ENCODE peak calls at places on chromosomes 6 and 20, in five cellular contexts. R is lower leg skin; V is progenitor cell of endocrine pancreas; H is fibroblast of mammary gland; Z is stimulated activated naive CD4-positive, alpha-beta T cell. G is an unnamed sample.

GRCh38 chr6:49551126-49551865 is 828 bp downstream of the C6orf141 start:
- DNase-seq in R (no peak), V (peak; percentile 16), H (no peak), Z (no peak), G (no peak)

GRCh38 chr6:104682722-104683643 is 176.7 kb downstream of the HACE1 start:
- DNase-seq in R (no peak), V (peak; percentile 18), H (peak; percentile 53), Z (peak; percentile 48), G (no peak)

GRCh38 chr6:157251565-157252247 is 71.6 kb downstream of the TMEM242 start:
- DNase-seq in R (no peak), V (no peak), H (no peak), Z (no peak), G (no peak)

GRCh38 chr6:101011165-101011564 is 130.0 kb upstream of the ASCC3 start:
- DNase-seq in R (no peak), V (no peak), H (no peak), Z (no peak), G (no peak)

GRCh38 chr6:27684264-27685211 is 211.6 kb upstream of the ZNF184 start:
- DNase-seq in R (no peak), V (no peak), H (peak; percentile 90), Z (peak; percentile 35), G (no peak)

GRCh38 chr20:13022401-13023170 is 13.8 kb downstream of the SPTLC3 start:
- DNase-seq in R (no peak), V (no peak), H (peak; percentile 91), Z (no peak), G (no peak)

GRCh38 chr6:52482903-52483670 is 62.9 kb downstream of the EFHC1 start:
- DNase-seq in R (no peak), V (no peak), H (no peak), Z (no peak), G (no peak)

GRCh38 chr6:122400121-122400450 is 634 bp downstream of the HSF2 start:
- DNase-seq in R (peak; percentile 25), V (no peak), H (peak; percentile 14), Z (no peak), G (no peak)

GRCh38 chr6:1890071-1890470 is 280.4 kb downstream of the FOXC1 start:
- DNase-seq in R (no peak), V (no peak), H (no peak), Z (no peak), G (no peak)

GRCh38 chr6:73774311-73774766 is 78.3 kb downstream of the CD109 start:
- DNase-seq in R (peak; percentile 23), V (no peak), H (peak; percentile 99), Z (no peak), G (peak; percentile 17)

GRCh38 chr6:85129881-85130280 is 320.0 kb upstream of the NT5E start:
- DNase-seq in R (no peak), V (no peak), H (peak; percentile 62), Z (no peak), G (no peak)

GRCh38 chr6:129709909-129710721 is at the start of gene ARHGAP18:
- DNase-seq in R (peak; percentile 93), V (peak; percentile 73), H (peak; percentile 91), Z (peak; percentile 51), G (peak; percentile 78)

GRCh38 chr6:45231660-45232059 is 96.5 kb upstream of the RUNX2 start:
- DNase-seq in R (no peak), V (no peak), H (no peak), Z (no peak), G (no peak)

GRCh38 chr6:117986401-117986800 is 79.3 kb downstream of the SLC35F1 start:
- DNase-seq in R (no peak), V (no peak), H (no peak), Z (no peak), G (no peak)

GRCh38 chr6:151693366-151693765 is 114.1 kb upstream of the ESR1 start:
- DNase-seq in R (no peak), V (no peak), H (no peak), Z (no peak), G (no peak)